ENCODE peak calls at places on chromosomes 1 and 21, in eight cellular contexts. D, Z, G, Q, P, T, C and V are unnamed samples.

GRCh38 chr1:222955964-222956363 is 141.1 kb downstream of the DISP1 start:
- DNase-seq in T (no peak), G (no peak), Q (no peak), D (no peak), Z (no peak), P (no peak), C (no peak), V (no peak)

GRCh38 chr1:2215909-2216766 is 12.0 kb upstream of the SKI start:
- DNase-seq in G (no peak), P (no peak), C (no peak), T (no peak), D (no peak), Z (no peak), Q (no peak), V (no peak)

GRCh38 chr1:22806584-22806983 is 95.9 kb downstream of the EPHB2 start:
- DNase-seq in C (no peak), T (no peak), Q (no peak), P (no peak), Z (no peak), D (peak; percentile 94), G (no peak), V (no peak)

GRCh38 chr1:78440381-78440793 is 50.4 kb upstream of the PTGFR start:
- DNase-seq in P (peak; percentile 80), D (no peak), T (no peak), G (no peak), C (peak; percentile 82), Z (no peak), Q (no peak), V (no peak)

GRCh38 chr21:37032877-37033471 is 26.5 kb downstream of the RIPPLY3 start:
- DNase-seq in G (peak; percentile 72), T (no peak), D (no peak), Z (peak; percentile 60), P (peak; percentile 92), C (peak; percentile 87), Q (no peak), V (peak; percentile 17)

GRCh38 chr1:116508984-116509980 is 61.5 kb downstream of the CD58 start:
- DNase-seq in P (peak; percentile 70), T (peak; percentile 51), Z (peak; percentile 90), C (peak; percentile 90), D (no peak), G (peak; percentile 90), Q (no peak), V (no peak)

GRCh38 chr1:236753554-236753953 is 41.5 kb upstream of the MTR start:
- DNase-seq in Z (peak; percentile 56), C (peak; percentile 24), Q (peak; percentile 35), D (peak; percentile 49), P (peak; percentile 54), T (peak; percentile 52), G (peak; percentile 41), V (peak; percentile 27)

GRCh38 chr1:235843458-235843857 is 23.2 kb downstream of the LYST start:
- DNase-seq in G (peak; percentile 46), D (peak; percentile 19), Q (peak; percentile 25), C (peak; percentile 70), P (peak; percentile 71), Z (peak; percentile 60), T (peak; percentile 17), V (peak; percentile 17)

GRCh38 chr1:110605901-110606783 is at the start of gene KCNA2:
- DNase-seq in P (no peak), Z (no peak), D (peak; percentile 83), G (no peak), Q (no peak), C (peak; percentile 32), T (no peak), V (peak; percentile 83)

GRCh38 chr1:8660455-8660854 is 157.0 kb downstream of the RERE start:
- DNase-seq in Q (no peak), G (no peak), C (peak; percentile 96), P (peak; percentile 60), Z (peak; percentile 80), D (no peak), T (peak; percentile 25), V (peak; percentile 92)

GRCh38 chr1:10064416-10065343 is 31.9 kb downstream of the UBE4B start:
- DNase-seq in Z (no peak), D (no peak), P (no peak), T (no peak), C (no peak), Q (no peak), G (no peak), V (no peak)

GRCh38 chr21:43267391-43268085 is 98.7 kb downstream of the CRYAA start:
- DNase-seq in Q (no peak), C (no peak), T (no peak), G (no peak), D (no peak), P (no peak), Z (no peak), V (no peak)

GRCh38 chr1:218346391-218347204 is 1.5 kb downstream of the TGFB2 start:
- DNase-seq in Z (peak; percentile 44), Q (no peak), G (no peak), D (peak; percentile 43), T (no peak), C (peak; percentile 61), P (peak; percentile 60), V (peak; percentile 39)

GRCh38 chr1:111768023-111768422 is 12.3 kb downstream of the DDX20 start:
- DNase-seq in P (no peak), T (no peak), C (no peak), G (no peak), Z (no peak), D (no peak), Q (no peak), V (no peak)

GRCh38 chr1:243734311-243734700 is 115.7 kb downstream of the AKT3 start:
- DNase-seq in Q (no peak), P (no peak), D (no peak), T (no peak), C (peak; percentile 65), Z (no peak), G (no peak), V (no peak)

DNA sequence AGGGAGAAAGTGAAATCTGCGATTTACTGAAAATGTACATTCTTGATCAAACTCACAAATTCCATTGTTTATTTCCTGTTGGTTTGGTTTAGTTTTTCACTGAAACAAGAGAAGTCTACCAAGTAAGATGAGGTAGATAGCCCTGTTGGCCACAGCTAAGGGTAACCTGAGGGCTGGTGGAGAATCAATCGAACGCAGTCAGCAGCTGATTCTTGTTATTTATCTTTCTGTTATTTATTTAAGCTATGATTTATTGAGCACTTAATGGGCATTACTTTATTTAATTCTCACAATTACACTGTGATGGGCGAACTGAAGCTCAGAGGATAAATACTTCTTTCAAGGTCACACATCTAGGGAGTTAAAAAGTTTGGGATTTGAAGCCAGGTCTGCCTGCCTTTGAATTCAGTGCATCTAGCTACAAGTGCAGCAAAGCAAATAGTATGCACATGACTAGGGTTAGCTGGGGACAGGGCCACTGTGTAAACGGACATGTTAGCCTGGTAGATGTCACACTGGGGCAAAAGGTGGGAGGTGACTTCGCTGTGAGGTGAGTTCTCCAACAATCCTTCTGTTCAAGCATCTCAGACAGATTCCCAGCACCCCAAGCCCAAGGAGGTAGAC is 106.5 kb upstream of the GADD45A start:
- DNase-seq in G (no peak), T (no peak), Z (no peak), C (no peak), Q (no peak), D (no peak), P (no peak), V (no peak)
- H3K4me1 ChIP-seq in G (peaks cover 58% of the 10 kb centered on the region), T (peaks cover 4% of the 10 kb centered on the region), Z (no peaks in the 10 kb centered on the region), C (peaks cover 12% of the 10 kb centered on the region), Q (no peaks in the 10 kb centered on the region), D (no peaks in the 10 kb centered on the region), P (peaks cover 15% of the 10 kb centered on the region), V (no peaks in the 10 kb centered on the region)

GRCh38 chr1:206679738-206680211 is 4.9 kb upstream of the MAPKAPK2 start:
- DNase-seq in C (no peak), G (no peak), Z (no peak), D (no peak), P (no peak), T (no peak), Q (peak; percentile 92), V (no peak)
- TF ChIP-seq EZH2 in C (no peak), G (no peak), Z (no peak), D (no peak), P (no peak), T (no peak), Q (no peak), V (no peak)

GRCh38 chr1:31027693-31028526 is 37.6 kb downstream of the PUM1 start:
- DNase-seq in T (peak; percentile 73), C (peak; percentile 21), Z (no peak), Q (no peak), D (no peak), G (no peak), P (no peak), V (no peak)

GRCh38 chr1:31033573-31033972 is 31.9 kb downstream of the PUM1 start:
- DNase-seq in Z (no peak), T (no peak), G (no peak), P (no peak), Q (no peak), D (no peak), C (no peak), V (no peak)

GRCh38 chr1:31031330-31032143 is 34.0 kb downstream of the PUM1 start:
- DNase-seq in Z (no peak), P (no peak), C (no peak), Q (no peak), T (no peak), D (no peak), G (no peak), V (no peak)

GRCh38 chr1:31032266-31032665 is 33.3 kb downstream of the PUM1 start:
- DNase-seq in P (no peak), C (no peak), T (no peak), Z (no peak), D (no peak), G (no peak), Q (no peak), V (no peak)

DNA sequence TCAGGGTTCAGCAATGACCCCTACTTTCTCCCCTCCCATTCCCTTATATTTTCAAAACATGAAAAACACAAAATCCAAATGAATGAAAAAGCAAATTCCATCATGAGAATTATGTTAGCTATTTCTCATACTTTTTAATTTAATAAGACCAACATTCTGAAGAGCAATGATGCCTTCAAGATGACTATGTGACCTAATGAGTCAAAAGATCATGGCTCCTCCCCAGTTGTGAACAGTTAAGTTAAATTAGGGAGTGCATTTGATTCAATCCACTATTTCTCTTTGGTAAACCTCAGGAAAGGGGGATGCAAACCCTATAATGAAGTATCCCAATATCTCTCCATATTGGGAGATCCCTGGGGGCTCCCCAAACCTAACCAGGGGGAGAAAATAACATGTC is 36.5 kb downstream of the PUM1 start:
- DNase-seq in C (peak; percentile 75), T (no peak), G (no peak), Z (no peak), P (no peak), Q (no peak), D (no peak), V (no peak)
- H3K27ac ChIP-seq in C (peak overlapping the region; percentile 37), T (peak overlapping the region; percentile 49), G (no peak overlapping the region), Z (peak overlapping the region; percentile 30), P (no peak overlapping the region), Q (no peak overlapping the region), D (no peak overlapping the region), V (peak overlapping the region; percentile 29)

DNA sequence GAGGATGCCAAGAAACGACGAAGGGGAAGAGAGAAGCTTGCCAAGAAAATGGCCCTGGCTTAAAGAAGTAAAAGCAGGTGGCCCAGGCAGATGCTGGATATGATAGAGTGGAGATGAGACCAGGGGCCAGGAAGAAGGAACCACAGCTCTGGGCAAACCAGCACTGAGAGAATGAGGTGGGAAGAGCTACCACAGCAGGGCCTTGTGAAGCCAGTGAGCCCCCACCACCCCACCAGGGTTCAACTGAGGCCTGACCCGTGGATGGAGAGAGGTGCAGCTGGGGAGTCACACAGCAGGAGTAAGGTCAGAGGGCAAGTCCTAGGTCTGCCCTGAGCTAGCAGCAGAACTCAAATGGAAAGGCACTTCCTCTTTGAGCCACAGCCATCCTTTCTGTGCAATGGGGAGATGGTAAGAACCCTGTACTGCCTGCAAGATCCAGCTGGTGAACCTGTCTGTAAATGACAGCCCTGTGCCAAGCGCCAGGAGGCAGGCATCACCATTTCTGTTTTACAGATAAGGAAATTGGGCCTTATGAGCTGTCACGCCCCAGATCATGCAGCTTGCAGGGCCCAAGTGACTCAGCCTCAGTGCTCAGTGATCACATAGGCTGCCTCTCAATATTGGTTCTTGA is 8.5 kb downstream of the SH3BGRL3 start:
- DNase-seq in D (no peak), T (peak; percentile 63), G (no peak), P (no peak), Q (no peak), Z (no peak), C (peak; percentile 44), V (no peak)
- H3K4me1 ChIP-seq in D (peaks cover 25% of the 10 kb centered on the region), T (peaks cover 81% of the 10 kb centered on the region), G (peaks cover 6% of the 10 kb centered on the region), P (peaks cover 16% of the 10 kb centered on the region), Q (peaks cover 34% of the 10 kb centered on the region), Z (peaks cover 27% of the 10 kb centered on the region), C (peaks cover 17% of the 10 kb centered on the region), V (peaks cover 12% of the 10 kb centered on the region)